ENCODE peak calls at places on chromosomes 2 and 18, in ten cellular contexts. One of them, this sample, is unnamed.

GRCh38 chr2:55511508-55512124 is 7.9 kb upstream of the CFAP36 start:
- DNase-seq in CD8-positive, alpha-beta T cell: no peak
- DNase-seq in brain microvascular endothelial cell: peak; percentile 30
- DNase-seq in NCI-H1694 treated with DMSO at 0.1 percent for 48 hours: peak; percentile 81
- DNase-seq in dermis blood vessel endothelial cell: peak; percentile 74
- DNase-seq in Ammon's horn: peak; percentile 41
- DNase-seq in NCI-H345: peak; percentile 28
- DNase-seq in HuH-7.5: no peak
- DNase-seq in cardiac fibroblast: peak; percentile 66
- DNase-seq in A172: peak; percentile 61
- DNase-seq in this sample: peak; percentile 46

GRCh38 chr18:59629894-59630293 is 67.3 kb downstream of the CCBE1 start:
- DNase-seq in CD8-positive, alpha-beta T cell: no peak
- DNase-seq in brain microvascular endothelial cell: no peak
- DNase-seq in NCI-H1694 treated with DMSO at 0.1 percent for 48 hours: peak; percentile 2
- DNase-seq in dermis blood vessel endothelial cell: no peak
- DNase-seq in Ammon's horn: no peak
- DNase-seq in NCI-H345: no peak
- DNase-seq in HuH-7.5: no peak
- DNase-seq in cardiac fibroblast: peak; percentile 55
- DNase-seq in A172: no peak
- DNase-seq in this sample: no peak

GRCh38 chr2:180077295-180077906 is 70.3 kb upstream of the CWC22 start:
- DNase-seq in CD8-positive, alpha-beta T cell: no peak
- DNase-seq in brain microvascular endothelial cell: no peak
- DNase-seq in NCI-H1694 treated with DMSO at 0.1 percent for 48 hours: peak; percentile 49
- DNase-seq in dermis blood vessel endothelial cell: peak; percentile 39
- DNase-seq in Ammon's horn: no peak
- DNase-seq in NCI-H345: peak; percentile 21
- DNase-seq in HuH-7.5: no peak
- DNase-seq in cardiac fibroblast: peak; percentile 54
- DNase-seq in A172: no peak
- DNase-seq in this sample: no peak

GRCh38 chr2:237391140-237391539 is 22.8 kb downstream of the COL6A3 start:
- DNase-seq in CD8-positive, alpha-beta T cell: no peak
- DNase-seq in brain microvascular endothelial cell: no peak
- DNase-seq in NCI-H1694 treated with DMSO at 0.1 percent for 48 hours: no peak
- DNase-seq in dermis blood vessel endothelial cell: no peak
- DNase-seq in Ammon's horn: no peak
- DNase-seq in NCI-H345: no peak
- DNase-seq in HuH-7.5: no peak
- DNase-seq in cardiac fibroblast: no peak
- DNase-seq in A172: no peak
- DNase-seq in this sample: no peak

GRCh38 chr2:72744049-72744448 is 81.8 kb downstream of the EXOC6B start:
- DNase-seq in CD8-positive, alpha-beta T cell: no peak
- DNase-seq in brain microvascular endothelial cell: peak; percentile 36
- DNase-seq in NCI-H1694 treated with DMSO at 0.1 percent for 48 hours: no peak
- DNase-seq in dermis blood vessel endothelial cell: peak; percentile 57
- DNase-seq in Ammon's horn: peak; percentile 6
- DNase-seq in NCI-H345: no peak
- DNase-seq in HuH-7.5: no peak
- DNase-seq in cardiac fibroblast: peak; percentile 67
- DNase-seq in A172: peak; percentile 17
- DNase-seq in this sample: no peak

GRCh38 chr2:66897181-66897580 is 462.3 kb downstream of the MEIS1 start:
- DNase-seq in CD8-positive, alpha-beta T cell: no peak
- DNase-seq in brain microvascular endothelial cell: peak; percentile 49
- DNase-seq in NCI-H1694 treated with DMSO at 0.1 percent for 48 hours: no peak
- DNase-seq in dermis blood vessel endothelial cell: no peak
- DNase-seq in Ammon's horn: no peak
- DNase-seq in NCI-H345: no peak
- DNase-seq in HuH-7.5: no peak
- DNase-seq in cardiac fibroblast: peak; percentile 42
- DNase-seq in A172: no peak
- DNase-seq in this sample: no peak

GRCh38 chr2:227033471-227034148 is 130.4 kb downstream of the COL4A4 start:
- DNase-seq in CD8-positive, alpha-beta T cell: no peak
- DNase-seq in brain microvascular endothelial cell: peak; percentile 24
- DNase-seq in NCI-H1694 treated with DMSO at 0.1 percent for 48 hours: no peak
- DNase-seq in dermis blood vessel endothelial cell: peak; percentile 46
- DNase-seq in Ammon's horn: no peak
- DNase-seq in NCI-H345: peak; percentile 5
- DNase-seq in HuH-7.5: peak; percentile 35
- DNase-seq in cardiac fibroblast: peak; percentile 70
- DNase-seq in A172: peak; percentile 13
- DNase-seq in this sample: peak; percentile 17

GRCh38 chr2:216683846-216684245 is 11.5 kb downstream of the IGFBP5 start:
- DNase-seq in CD8-positive, alpha-beta T cell: no peak
- DNase-seq in brain microvascular endothelial cell: peak; percentile 72
- DNase-seq in NCI-H1694 treated with DMSO at 0.1 percent for 48 hours: peak; percentile 38
- DNase-seq in dermis blood vessel endothelial cell: no peak
- DNase-seq in Ammon's horn: peak; percentile 81
- DNase-seq in NCI-H345: peak; percentile 5
- DNase-seq in HuH-7.5: peak; percentile 65
- DNase-seq in cardiac fibroblast: peak; percentile 97
- DNase-seq in A172: no peak
- DNase-seq in this sample: no peak

GRCh38 chr2:40488101-40488598 is 36.3 kb upstream of the SLC8A1 start:
- DNase-seq in CD8-positive, alpha-beta T cell: no peak
- DNase-seq in brain microvascular endothelial cell: peak; percentile 41
- DNase-seq in NCI-H1694 treated with DMSO at 0.1 percent for 48 hours: no peak
- DNase-seq in dermis blood vessel endothelial cell: peak; percentile 34
- DNase-seq in Ammon's horn: no peak
- DNase-seq in NCI-H345: no peak
- DNase-seq in HuH-7.5: no peak
- DNase-seq in cardiac fibroblast: peak; percentile 75
- DNase-seq in A172: peak; percentile 47
- DNase-seq in this sample: peak; percentile 29

GRCh38 chr2:175308005-175308404 is 126.5 kb upstream of the ATP5MC3 start:
- DNase-seq in CD8-positive, alpha-beta T cell: no peak
- DNase-seq in brain microvascular endothelial cell: no peak
- DNase-seq in NCI-H1694 treated with DMSO at 0.1 percent for 48 hours: no peak
- DNase-seq in dermis blood vessel endothelial cell: no peak
- DNase-seq in Ammon's horn: no peak
- DNase-seq in NCI-H345: no peak
- DNase-seq in HuH-7.5: no peak
- DNase-seq in cardiac fibroblast: no peak
- DNase-seq in A172: no peak
- DNase-seq in this sample: no peak

GRCh38 chr2:66897676-66898280 is 462.9 kb downstream of the MEIS1 start:
- DNase-seq in CD8-positive, alpha-beta T cell: no peak
- DNase-seq in brain microvascular endothelial cell: no peak
- DNase-seq in NCI-H1694 treated with DMSO at 0.1 percent for 48 hours: no peak
- DNase-seq in dermis blood vessel endothelial cell: no peak
- DNase-seq in Ammon's horn: no peak
- DNase-seq in NCI-H345: no peak
- DNase-seq in HuH-7.5: no peak
- DNase-seq in cardiac fibroblast: peak; percentile 27
- DNase-seq in A172: no peak
- DNase-seq in this sample: no peak

GRCh38 chr2:25341753-25342371 is at the start of gene DNMT3A:
- DNase-seq in CD8-positive, alpha-beta T cell: peak; percentile 67
- DNase-seq in brain microvascular endothelial cell: peak; percentile 40
- DNase-seq in NCI-H1694 treated with DMSO at 0.1 percent for 48 hours: peak; percentile 43
- DNase-seq in dermis blood vessel endothelial cell: peak; percentile 48
- DNase-seq in Ammon's horn: peak; percentile 90
- DNase-seq in NCI-H345: peak; percentile 84
- DNase-seq in HuH-7.5: peak; percentile 64
- DNase-seq in cardiac fibroblast: peak; percentile 81
- DNase-seq in A172: peak; percentile 39
- DNase-seq in this sample: peak; percentile 44

GRCh38 chr2:118923371-118923770 is 18.6 kb upstream of the MARCO start:
- DNase-seq in CD8-positive, alpha-beta T cell: no peak
- DNase-seq in brain microvascular endothelial cell: no peak
- DNase-seq in NCI-H1694 treated with DMSO at 0.1 percent for 48 hours: no peak
- DNase-seq in dermis blood vessel endothelial cell: no peak
- DNase-seq in Ammon's horn: no peak
- DNase-seq in NCI-H345: no peak
- DNase-seq in HuH-7.5: no peak
- DNase-seq in cardiac fibroblast: no peak
- DNase-seq in A172: peak; percentile 54
- DNase-seq in this sample: no peak